ENCODE peak calls at places on chromosomes 7 and 10, in six cellular contexts. J is A549; M is colonic mucosa; E is epithelial cell of esophagus; Y is tibial nerve; L is CD8-positive, alpha-beta T cell. B is an unnamed sample.

GRCh38 chr10:17001297-17001744 is 128.3 kb downstream of the CUBN start:
- DNase-seq in J (no peak), M (no peak), E (no peak), Y (no peak), L (no peak), B (no peak)

GRCh38 chr10:28496481-28496961 is 36.4 kb upstream of the WAC start:
- DNase-seq in J (no peak), M (no peak), E (peak), Y (no peak), L (no peak), B (no peak)

GRCh38 chr10:7789390-7789789 is 1.4 kb downstream of the ATP5F1C start:
- DNase-seq in J (no peak), M (peak), E (peak), Y (no peak), L (no peak), B (no peak)

GRCh38 chr10:101611506-101611905 is 23.4 kb downstream of the DPCD start:
- DNase-seq in J (no peak), M (no peak), E (no peak), Y (no peak), L (no peak), B (no peak)

GRCh38 chr7:81645435-81645834 is 124.4 kb downstream of the HGF start:
- DNase-seq in J (no peak), M (no peak), E (no peak), Y (no peak), L (no peak), B (no peak)

GRCh38 chr7:127571741-127572505 is 13.5 kb downstream of the GCC1 start:
- DNase-seq in J (no peak), M (no peak), E (no peak), Y (no peak), L (no peak), B (no peak)

GRCh38 chr10:58818889-58819288 is 306.2 kb downstream of the BICC1 start:
- DNase-seq in J (peak), M (no peak), E (peak), Y (no peak), L (no peak), B (no peak)

GRCh38 chr10:62961951-62962523 is 145.9 kb upstream of the EGR2 start:
- DNase-seq in J (no peak), M (no peak), E (no peak), Y (no peak), L (no peak), B (no peak)

GRCh38 chr10:121131426-121132277 is 280.5 kb downstream of the WDR11 start:
- DNase-seq in J (no peak), M (peak), E (no peak), Y (peak), L (no peak), B (no peak)

GRCh38 chr7:138978541-138979184 is 2.5 kb downstream of the KIAA1549 start:
- DNase-seq in J (no peak), M (no peak), E (peak), Y (no peak), L (no peak), B (no peak)

GRCh38 chr7:137625197-137625596 is 221.6 kb downstream of the DGKI start:
- DNase-seq in J (peak), M (no peak), E (peak), Y (no peak), L (no peak), B (no peak)

GRCh38 chr7:48041665-48041995 is 6.3 kb downstream of the C7orf57 start:
- DNase-seq in J (no peak), M (no peak), E (peak), Y (no peak), L (no peak), B (no peak)

GRCh38 chr7:36048141-36048901 is 104.7 kb upstream of the EEPD1 start:
- DNase-seq in J (no peak), M (no peak), E (peak), Y (peak), L (no peak), B (no peak)

GRCh38 chr7:130022115-130022514 is 29.1 kb downstream of the ZC3HC1 start:
- DNase-seq in J (no peak), M (no peak), E (no peak), Y (no peak), L (no peak), B (no peak)

GRCh38 chr7:1509226-1509625 is 5.0 kb upstream of the INTS1 start:
- DNase-seq in J (no peak), M (no peak), E (no peak), Y (no peak), L (no peak), B (no peak)

GRCh38 chr7:133528796-133529195 is 275.9 kb downstream of the EXOC4 start:
- DNase-seq in J (no peak), M (no peak), E (no peak), Y (no peak), L (no peak), B (no peak)

GRCh38 chr7:45001138-45001694 is 1.2 kb downstream of the CCM2 start:
- DNase-seq in J (no peak), M (peak), E (peak), Y (no peak), L (peak), B (no peak)

GRCh38 chr10:78806805-78807221 is 262.0 kb upstream of the ZMIZ1 start:
- DNase-seq in J (no peak), M (no peak), E (peak), Y (no peak), L (no peak), B (no peak)

GRCh38 chr10:92993671-92994304 is 66.8 kb upstream of the CYP26C1 start:
- DNase-seq in J (no peak), M (no peak), E (no peak), Y (no peak), L (no peak), B (no peak)

GRCh38 chr7:24882989-24883631 is 96.9 kb downstream of the OSBPL3 start:
- DNase-seq in J (no peak), M (no peak), E (peak), Y (peak), L (no peak), B (peak)

GRCh38 chr10:32323051-32323450 is 23.9 kb downstream of the EPC1 start:
- DNase-seq in J (no peak), M (no peak), E (no peak), Y (no peak), L (no peak), B (no peak)

GRCh38 chr10:95187617-95188016 is 6.4 kb upstream of the ACSM6 start:
- DNase-seq in J (no peak), M (no peak), E (no peak), Y (no peak), L (no peak), B (no peak)

GRCh38 chr7:27062946-27063345 is 32.9 kb downstream of the HOXA1 start:
- DNase-seq in J (no peak), M (no peak), E (no peak), Y (no peak), L (no peak), B (no peak)

GRCh38 chr10:47026301-47027107 is 115.3 kb downstream of the PTPN20 start:
- DNase-seq in J (no peak), M (peak), E (no peak), Y (no peak), L (no peak), B (peak)

GRCh38 chr7:137873524-137873923 is 26.8 kb upstream of the DGKI start:
- DNase-seq in J (no peak), M (no peak), E (no peak), Y (no peak), L (no peak), B (no peak)

GRCh38 chr10:117552156-117552620 is 9.6 kb downstream of the EMX2 start:
- DNase-seq in J (no peak), M (no peak), E (peak), Y (no peak), L (no peak), B (no peak)

GRCh38 chr7:50653116-50653854 is 88.1 kb upstream of the DDC start:
- DNase-seq in J (no peak), M (no peak), E (peak), Y (peak), L (no peak), B (peak)

GRCh38 chr10:13347235-13348156 is 597 bp downstream of the SEPHS1 start:
- DNase-seq in J (peak), M (peak), E (peak), Y (peak), L (peak), B (peak)

GRCh38 chr10:59867590-59867989 is 38.8 kb downstream of the CCDC6 start:
- DNase-seq in J (no peak), M (no peak), E (no peak), Y (no peak), L (no peak), B (no peak)
- H3K4me3 ChIP-seq in J (no peak), M (no peak), E (no peak), Y (no peak), L (no peak), B (no peak)

GRCh38 chr7:103640031-103640779 is 194.2 kb upstream of the SLC26A5 start:
- DNase-seq in J (no peak), M (no peak), E (peak), Y (no peak), L (no peak), B (no peak)
- H3K4me3 ChIP-seq in J (no peak), M (no peak), E (no peak), Y (no peak), L (no peak), B (no peak)

GRCh38 chr10:133422821-133423771 is 1.3 kb downstream of the SPRN start:
- DNase-seq in J (no peak), M (no peak), E (no peak), Y (no peak), L (no peak), B (no peak)
- H3K4me3 ChIP-seq in J (peak), M (no peak), E (no peak), Y (no peak), L (no peak), B (peak)

GRCh38 chr7:131557521-131558385 is 1.3 kb upstream of the PODXL start:
- DNase-seq in J (no peak), M (peak), E (no peak), Y (no peak), L (no peak), B (no peak)

GRCh38 chr7:131560061-131560460 is 3.6 kb upstream of the PODXL start:
- DNase-seq in J (no peak), M (no peak), E (no peak), Y (no peak), L (no peak), B (no peak)

GRCh38 chr7:131564640-131565039 is 8.2 kb upstream of the PODXL start:
- DNase-seq in J (no peak), M (no peak), E (no peak), Y (no peak), L (no peak), B (no peak)

GRCh38 chr7:131563918-131564317 is 7.5 kb upstream of the PODXL start:
- DNase-seq in J (no peak), M (no peak), E (no peak), Y (no peak), L (no peak), B (no peak)

DNA sequence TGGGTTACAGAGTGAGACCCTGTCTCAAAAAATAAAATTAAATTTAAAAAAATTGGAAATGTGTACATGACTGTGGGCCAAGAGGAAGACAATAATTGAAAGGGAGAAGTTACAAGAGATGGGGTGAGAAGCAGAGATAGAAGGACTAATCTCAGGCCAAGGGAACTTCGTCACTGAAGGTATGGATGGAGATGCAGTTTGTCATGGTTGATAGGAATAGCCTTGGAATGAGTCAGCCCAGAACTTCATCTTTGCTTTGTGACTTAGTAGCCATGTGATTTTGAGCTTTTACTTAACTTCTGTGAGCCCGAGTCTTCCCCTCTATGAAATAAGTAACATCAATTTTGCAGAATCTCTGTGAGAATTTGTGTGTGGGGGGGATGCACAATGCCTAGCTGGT is 6.5 kb upstream of the PODXL start:
- DNase-seq in J (no peak), M (no peak), E (no peak), Y (no peak), L (no peak), B (no peak)
- H3K4me3 ChIP-seq in J (no peak), M (no peak), E (no peak), Y (no peak), L (no peak), B (no peak)

GRCh38 chr10:71973777-71974488 is 9.7 kb downstream of the CHST3 start:
- DNase-seq in J (no peak), M (no peak), E (no peak), Y (no peak), L (no peak), B (no peak)
- H3K4me3 ChIP-seq in J (no peak), M (no peak), E (no peak), Y (no peak), L (no peak), B (no peak)

GRCh38 chr7:3370068-3370704 is 69.1 kb downstream of the SDK1 start:
- DNase-seq in J (no peak), M (no peak), E (no peak), Y (no peak), L (no peak), B (no peak)
- H3K4me3 ChIP-seq in J (no peak), M (no peak), E (no peak), Y (no peak), L (no peak), B (no peak)

DNA sequence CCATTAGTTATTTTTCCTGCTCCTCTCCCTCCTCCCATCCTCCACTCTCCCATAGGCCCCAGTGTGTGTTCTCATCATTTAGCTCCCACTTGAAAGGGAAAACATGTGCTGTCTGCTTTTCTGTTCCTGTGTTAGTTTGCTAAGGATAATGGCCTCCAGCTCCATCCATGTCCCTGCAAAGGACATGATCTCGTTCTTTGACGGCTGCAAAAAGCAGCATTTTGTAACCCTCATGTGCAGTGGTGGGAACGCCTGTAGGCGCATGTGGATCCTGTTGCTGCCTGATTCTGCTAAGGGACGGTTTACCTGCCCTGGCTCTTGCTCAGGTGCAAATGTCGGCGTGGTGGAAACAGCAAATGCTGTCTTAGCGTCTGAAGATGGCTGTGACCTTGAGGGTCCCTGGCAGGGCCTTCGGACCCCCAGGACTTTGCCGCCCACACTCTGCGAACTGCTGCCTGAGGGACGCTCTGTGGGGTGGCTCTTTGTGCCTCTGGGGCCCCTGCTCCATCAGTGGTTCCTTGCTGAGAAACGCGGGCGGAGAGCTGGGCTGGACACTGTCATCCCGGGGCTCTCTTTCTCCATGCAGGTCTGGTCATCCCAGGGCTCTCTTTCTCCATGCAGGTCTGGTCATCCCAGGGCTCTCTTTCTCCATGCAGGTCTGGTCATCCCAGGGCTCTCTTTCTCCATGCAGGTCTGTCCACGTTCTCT is 5.5 kb upstream of the MTG1 start:
- DNase-seq in J (peak), M (no peak), E (no peak), Y (no peak), L (no peak), B (peak)
- H3K4me3 ChIP-seq in J (no peak), M (no peak), E (no peak), Y (peak), L (peak), B (no peak)

DNA sequence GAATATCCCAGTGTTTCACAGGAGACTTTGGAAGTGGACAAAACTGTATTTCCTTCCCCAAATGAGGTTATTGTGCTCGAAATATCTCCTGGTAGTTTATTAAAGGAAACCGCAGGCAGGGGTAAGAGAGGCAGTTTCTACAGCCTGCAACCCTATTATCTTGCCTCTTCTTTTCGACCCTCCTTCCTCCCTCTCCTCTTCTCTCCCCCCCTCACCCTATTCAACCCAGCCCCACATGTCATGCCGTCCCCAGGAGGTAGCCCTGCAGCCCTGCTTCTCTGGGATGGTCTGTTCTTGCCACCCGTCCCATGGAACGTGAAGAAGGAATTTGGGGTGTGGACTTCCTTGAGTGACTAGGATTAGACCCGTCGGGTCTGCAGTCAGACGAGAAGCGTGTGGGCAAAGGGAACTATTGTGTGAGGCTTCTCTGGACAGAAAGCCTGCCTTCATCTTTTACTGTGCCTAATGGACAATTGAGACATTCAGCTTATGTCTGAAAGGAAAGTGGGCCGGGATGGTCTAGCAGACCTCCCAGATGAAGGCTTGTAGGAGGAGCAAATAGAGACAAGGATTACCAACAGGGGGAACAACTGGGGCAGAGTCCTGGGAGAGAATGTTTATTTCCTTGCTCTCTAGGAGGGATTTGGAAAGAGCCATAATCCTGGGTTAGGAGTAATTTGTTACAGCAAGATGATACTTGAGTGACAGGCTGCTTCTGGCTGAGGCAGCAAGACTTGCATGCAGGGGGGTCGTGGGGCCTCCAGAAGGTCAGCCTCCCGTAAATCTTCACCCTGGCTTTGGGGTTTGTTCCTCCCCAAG is 77.7 kb downstream of the TCF7L2 start:
- DNase-seq in J (no peak), M (no peak), E (peak), Y (no peak), L (no peak), B (no peak)
- H3K4me3 ChIP-seq in J (no peak), M (no peak), E (no peak), Y (no peak), L (no peak), B (no peak)

B was measured in suprapubic skin.